ENCODE peak calls at places on chromosome 9, in five cellular contexts. One of them, this sample, is unnamed.

GRCh38 chr9:74064702-74065101 is 432.4 kb upstream of the RORB start:
- DNase-seq in IMR-90: no peak
- DNase-seq in CD8-positive, alpha-beta memory T cell: no peak
- DNase-seq in uterus: no peak
- DNase-seq in Panc1: no peak
- DNase-seq in this sample: no peak

GRCh38 chr9:34771023-34771422 is 61.1 kb upstream of the CCL21 start:
- DNase-seq in IMR-90: no peak
- DNase-seq in CD8-positive, alpha-beta memory T cell: no peak
- DNase-seq in uterus: no peak
- DNase-seq in Panc1: no peak
- DNase-seq in this sample: no peak

GRCh38 chr9:3863114-3863528 is 337.3 kb upstream of the RFX3 start:
- DNase-seq in IMR-90: peak; percentile 92
- DNase-seq in CD8-positive, alpha-beta memory T cell: no peak
- DNase-seq in uterus: no peak
- DNase-seq in Panc1: no peak
- DNase-seq in this sample: peak; percentile 71

GRCh38 chr9:133269537-133270357 is 5.3 kb downstream of the ABO start:
- DNase-seq in IMR-90: no peak
- DNase-seq in CD8-positive, alpha-beta memory T cell: no peak
- DNase-seq in uterus: no peak
- DNase-seq in Panc1: no peak
- DNase-seq in this sample: no peak

GRCh38 chr9:5025416-5025815 is 40.3 kb downstream of the JAK2 start:
- DNase-seq in IMR-90: peak; percentile 2
- DNase-seq in CD8-positive, alpha-beta memory T cell: no peak
- DNase-seq in uterus: no peak
- DNase-seq in Panc1: no peak
- DNase-seq in this sample: no peak

GRCh38 chr9:119369670-119370366 is 583 bp upstream of the BRINP1 start:
- DNase-seq in IMR-90: no peak
- DNase-seq in CD8-positive, alpha-beta memory T cell: no peak
- DNase-seq in uterus: no peak
- DNase-seq in Panc1: no peak
- DNase-seq in this sample: no peak

GRCh38 chr9:114382951-114383865 is 4.6 kb downstream of the AKNA start:
- DNase-seq in IMR-90: peak; percentile 50
- DNase-seq in CD8-positive, alpha-beta memory T cell: peak; percentile 75
- DNase-seq in uterus: peak; percentile 61
- DNase-seq in Panc1: no peak
- DNase-seq in this sample: no peak

GRCh38 chr9:25994605-25995004 is 316.4 kb upstream of the TUSC1 start:
- DNase-seq in IMR-90: no peak
- DNase-seq in CD8-positive, alpha-beta memory T cell: no peak
- DNase-seq in uterus: no peak
- DNase-seq in Panc1: no peak
- DNase-seq in this sample: no peak

GRCh38 chr9:120909904-120910303 is 16.7 kb downstream of the TRAF1 start:
- DNase-seq in IMR-90: no peak
- DNase-seq in CD8-positive, alpha-beta memory T cell: peak; percentile 54
- DNase-seq in uterus: no peak
- DNase-seq in Panc1: no peak
- DNase-seq in this sample: no peak

GRCh38 chr9:95515272-95516113 is 1.3 kb downstream of the PTCH1 start:
- DNase-seq in IMR-90: no peak
- DNase-seq in CD8-positive, alpha-beta memory T cell: peak; percentile 11
- DNase-seq in uterus: no peak
- DNase-seq in Panc1: no peak
- DNase-seq in this sample: peak; percentile 62

DNA sequence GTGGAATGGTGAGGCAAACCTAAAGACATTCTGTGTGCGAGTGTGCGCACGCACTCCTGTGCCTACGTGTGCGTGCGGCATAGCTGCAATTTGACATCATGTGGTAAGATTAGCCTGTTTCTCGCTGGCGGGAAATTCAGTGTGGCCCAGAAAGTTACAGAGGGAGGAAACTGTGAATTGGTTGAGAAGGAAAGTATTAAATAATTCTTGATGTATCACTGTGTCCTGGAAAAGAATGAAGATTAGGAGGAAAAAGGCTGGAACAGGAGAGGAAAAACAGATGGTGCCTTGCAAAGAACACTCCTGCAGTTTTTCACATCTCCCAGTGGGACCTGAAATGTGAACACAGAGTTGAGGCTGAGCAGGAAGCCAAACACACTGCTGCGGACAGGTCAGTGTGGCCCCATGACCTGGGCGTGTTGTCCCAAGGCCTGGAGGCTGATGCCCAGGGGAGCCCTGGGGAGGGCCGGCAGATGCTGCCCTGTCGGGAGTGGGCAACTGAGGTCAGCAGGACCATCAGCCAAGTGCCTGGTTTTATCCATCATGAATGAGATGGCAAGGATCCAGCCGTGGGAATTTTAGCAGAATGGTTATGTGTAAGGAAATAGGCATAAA is 108.3 kb downstream of the GAS1 start:
- DNase-seq in IMR-90: no peak
- DNase-seq in CD8-positive, alpha-beta memory T cell: no peak
- DNase-seq in uterus: peak; percentile 45
- DNase-seq in Panc1: no peak
- DNase-seq in this sample: no peak
- H3K4me3 ChIP-seq in IMR-90: no peak overlapping the region
- H3K4me3 ChIP-seq in CD8-positive, alpha-beta memory T cell: no peak overlapping the region
- H3K4me3 ChIP-seq in uterus: no peak overlapping the region
- H3K4me3 ChIP-seq in Panc1: no peak overlapping the region
- H3K4me3 ChIP-seq in this sample: no peak overlapping the region

GRCh38 chr9:108786756-108787663 is 68.8 kb downstream of the ACTL7B start:
- DNase-seq in IMR-90: peak; percentile 1
- DNase-seq in CD8-positive, alpha-beta memory T cell: no peak
- DNase-seq in uterus: no peak
- DNase-seq in Panc1: no peak
- DNase-seq in this sample: no peak
- H3K27ac ChIP-seq in IMR-90: no peak overlapping the region
- H3K27ac ChIP-seq in CD8-positive, alpha-beta memory T cell: no peak overlapping the region
- H3K27ac ChIP-seq in uterus: no peak overlapping the region
- H3K27ac ChIP-seq in Panc1: no peak overlapping the region
- H3K27ac ChIP-seq in this sample: no peak overlapping the region

GRCh38 chr9:124755061-124755460 is 16.1 kb downstream of the NR6A1 start:
- DNase-seq in IMR-90: no peak
- DNase-seq in CD8-positive, alpha-beta memory T cell: no peak
- DNase-seq in uterus: no peak
- DNase-seq in Panc1: no peak
- DNase-seq in this sample: no peak
- H3K27me3 ChIP-seq in IMR-90: peaks cover 31% of the 10 kb centered on the region
- H3K27me3 ChIP-seq in CD8-positive, alpha-beta memory T cell: peaks cover 8% of the 10 kb centered on the region
- H3K27me3 ChIP-seq in uterus: peaks cover 28% of the 10 kb centered on the region
- H3K27me3 ChIP-seq in Panc1: no peaks in the 10 kb centered on the region
- H3K27me3 ChIP-seq in this sample: no peaks in the 10 kb centered on the region

DNA sequence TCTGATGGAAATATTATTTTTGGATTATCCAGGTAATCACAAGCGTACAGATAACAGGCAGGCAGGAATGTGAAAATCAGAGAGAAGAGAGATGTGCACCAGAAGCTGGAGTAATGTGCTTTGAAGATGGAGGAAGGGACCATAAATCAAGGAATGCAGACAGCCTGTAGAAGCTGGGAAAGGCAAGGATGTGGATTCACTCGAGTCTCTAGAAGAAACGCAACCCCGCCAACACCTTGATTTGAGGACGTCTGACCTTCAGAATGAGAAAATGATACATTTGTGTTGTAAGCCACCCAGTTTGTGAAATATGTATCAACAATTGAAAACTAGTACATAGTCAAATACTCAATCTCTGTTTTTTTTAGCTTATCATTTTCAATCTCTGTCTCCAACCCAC is 207.6 kb upstream of the MPDZ start:
- DNase-seq in IMR-90: no peak
- DNase-seq in CD8-positive, alpha-beta memory T cell: no peak
- DNase-seq in uterus: no peak
- DNase-seq in Panc1: no peak
- DNase-seq in this sample: no peak
- H3K4me3 ChIP-seq in IMR-90: no peak overlapping the region
- H3K4me3 ChIP-seq in CD8-positive, alpha-beta memory T cell: no peak overlapping the region
- H3K4me3 ChIP-seq in uterus: no peak overlapping the region
- H3K4me3 ChIP-seq in Panc1: no peak overlapping the region
- H3K4me3 ChIP-seq in this sample: no peak overlapping the region

GRCh38 chr9:113289091-113289490 is 13.6 kb downstream of the PRPF4 start:
- DNase-seq in IMR-90: no peak
- DNase-seq in CD8-positive, alpha-beta memory T cell: no peak
- DNase-seq in uterus: no peak
- DNase-seq in Panc1: no peak
- DNase-seq in this sample: no peak

GRCh38 chr9:113293285-113293874 is 9.8 kb downstream of the RNF183 start:
- DNase-seq in IMR-90: peak; percentile 65
- DNase-seq in CD8-positive, alpha-beta memory T cell: no peak
- DNase-seq in uterus: no peak
- DNase-seq in Panc1: no peak
- DNase-seq in this sample: no peak

GRCh38 chr9:113290052-113290607 is 13.0 kb downstream of the RNF183 start:
- DNase-seq in IMR-90: peak; percentile 44
- DNase-seq in CD8-positive, alpha-beta memory T cell: no peak
- DNase-seq in uterus: no peak
- DNase-seq in Panc1: no peak
- DNase-seq in this sample: no peak
- H3K27ac ChIP-seq in IMR-90: no peak overlapping the region
- H3K27ac ChIP-seq in CD8-positive, alpha-beta memory T cell: no peak overlapping the region
- H3K27ac ChIP-seq in uterus: no peak overlapping the region
- H3K27ac ChIP-seq in Panc1: no peak overlapping the region
- H3K27ac ChIP-seq in this sample: no peak overlapping the region

This sample was measured in SJSA1.